ENCODE peak calls at places on chromosomes 5 and 9, in four cellular contexts. K, R, U and L are unnamed samples.

GRCh38 chr5:168724227-168724626 is 145.1 kb upstream of the PANK3 start:
- DNase-seq in K (no peak), U (no peak), R (no peak), L (no peak)

GRCh38 chr9:128276574-128277270 is 646 bp downstream of the SWI5 start:
- DNase-seq in R (peak), K (no peak), U (no peak), L (no peak)

GRCh38 chr9:36007309-36007708 is 29.4 kb upstream of the RECK start:
- DNase-seq in U (no peak), K (no peak), R (no peak), L (no peak)

GRCh38 chr9:75152416-75152815 is 64.1 kb downstream of the OSTF1 start:
- DNase-seq in K (no peak), U (no peak), R (no peak), L (no peak)

GRCh38 chr5:95857185-95857945 is 34.8 kb upstream of the GLRX start:
- DNase-seq in U (no peak), K (peak), R (no peak), L (no peak)

GRCh38 chr5:81817086-81817485 is 66.2 kb upstream of the SSBP2 start:
- DNase-seq in U (no peak), K (no peak), R (no peak), L (no peak)

GRCh38 chr5:137752873-137753226 is 1.3 kb downstream of the HNRNPA0 start:
- DNase-seq in U (no peak), K (peak), R (peak), L (no peak)

GRCh38 chr9:130220351-130220750 is 45.2 kb upstream of the HMCN2 start:
- DNase-seq in U (no peak), R (no peak), K (no peak), L (no peak)

GRCh38 chr5:119257613-119258012 is 98.2 kb upstream of the TNFAIP8 start:
- DNase-seq in R (no peak), U (no peak), K (no peak), L (no peak)

GRCh38 chr5:119250946-119251901 is 104.6 kb upstream of the TNFAIP8 start:
- DNase-seq in R (peak), U (no peak), K (no peak), L (no peak)

GRCh38 chr5:119255571-119256356 is 100.1 kb upstream of the TNFAIP8 start:
- DNase-seq in K (no peak), U (no peak), R (peak), L (no peak)
- TF ChIP-seq CTCF in K (no peak), U (no peak), R (peak), L (peak)

DNA sequence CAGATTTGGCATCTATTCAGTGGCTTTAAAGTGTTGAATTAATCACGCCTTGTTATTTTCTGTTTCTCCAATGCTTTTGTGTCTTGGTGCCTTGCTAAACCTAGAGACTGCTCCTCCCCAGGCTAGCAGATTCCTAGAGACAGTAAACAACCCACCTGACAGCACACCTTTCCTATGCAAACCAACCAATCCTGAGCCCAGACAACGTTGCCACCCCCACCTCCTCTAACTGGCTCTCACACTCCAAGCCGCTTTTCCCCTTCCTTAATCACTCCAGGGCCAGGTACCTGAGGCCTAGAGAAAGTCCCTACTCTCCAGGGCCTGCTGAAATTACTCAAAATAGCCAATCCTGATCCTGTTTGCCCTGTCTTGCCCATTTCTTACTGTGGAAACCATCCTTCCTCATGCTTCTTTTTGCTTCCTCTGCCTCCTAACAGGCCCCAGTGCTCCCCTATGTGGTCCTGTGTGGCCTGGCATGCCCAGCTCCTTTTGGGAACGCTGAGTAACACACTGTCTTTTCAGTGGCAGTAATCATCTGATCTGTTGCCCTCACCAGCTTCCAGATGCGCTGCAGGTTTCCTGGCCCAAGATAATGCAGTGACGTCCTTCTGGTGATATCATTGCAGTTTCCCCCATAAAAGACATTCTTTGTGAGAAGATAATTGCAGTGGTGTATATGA is 53.4 kb downstream of the GAS1 start:
- DNase-seq in R (no peak), U (no peak), K (no peak), L (no peak)
- TF ChIP-seq CTCF in R (peak), U (no peak), K (no peak), L (peak)

GRCh38 chr9:121634800-121635261 is 16.6 kb upstream of the DAB2IP start:
- DNase-seq in R (no peak), U (no peak), K (no peak), L (no peak)
- TF ChIP-seq CTCF in R (peak), U (peak), K (no peak), L (peak)

DNA sequence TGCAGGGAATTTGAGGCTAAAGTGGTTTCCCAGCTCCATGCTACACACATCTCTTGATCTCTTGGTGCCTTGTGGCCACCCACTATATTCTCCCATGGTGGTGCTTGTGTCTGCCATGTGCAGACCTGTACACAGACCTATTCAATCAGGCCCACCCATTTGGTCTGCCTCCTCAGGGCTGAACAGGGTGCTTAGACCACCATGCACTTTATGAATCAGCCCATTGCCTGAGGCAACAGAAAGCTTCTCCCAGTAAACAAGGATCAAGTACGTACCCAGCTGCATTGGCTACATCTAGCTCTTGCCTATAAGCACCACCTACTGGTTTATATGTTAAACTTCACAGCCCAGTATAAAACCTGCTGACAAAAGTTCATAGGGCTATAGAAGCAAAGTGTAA is 664.3 kb upstream of the EDIL3 start:
- DNase-seq in R (peak), U (peak), K (no peak), L (no peak)
- TF ChIP-seq CTCF in R (peak), U (peak), K (no peak), L (peak)